ENCODE peak calls at places on chromosomes 3 and 15, in four cellular contexts. V, R, X and P are unnamed samples.
A peak's percentile ranks its signal among the peaks of the same experiment; 100 is the strongest.

GRCh38 chr15:87609474-87609873 is 647.1 kb downstream of the NTRK3 start:
- DNase-seq in V (no peak), R (peak; percentile 2), X (no peak), P (no peak)

GRCh38 chr3:133753779-133754164 is 7.6 kb downstream of the TF start:
- DNase-seq in V (no peak), R (no peak), X (no peak), P (no peak)

GRCh38 chr3:94162700-94163099 is 99.8 kb downstream of the NSUN3 start:
- DNase-seq in V (peak; percentile 6), R (peak; percentile 97), X (no peak), P (no peak)

GRCh38 chr3:52019352-52020080 is 23.8 kb upstream of the RPL29 start:
- DNase-seq in V (peak; percentile 76), R (no peak), X (no peak), P (no peak)

GRCh38 chr3:126845910-126846309 is 137.0 kb upstream of the PLXNA1 start:
- DNase-seq in V (no peak), R (no peak), X (no peak), P (no peak)

GRCh38 chr15:42143866-42144625 is 12.4 kb downstream of the PLA2G4F start:
- DNase-seq in V (no peak), R (no peak), X (no peak), P (no peak)

GRCh38 chr3:38163117-38163870 is 2.0 kb upstream of the OXSR1 start:
- DNase-seq in V (peak; percentile 47), R (no peak), X (no peak), P (no peak)

GRCh38 chr3:56813656-56813965 is 11.9 kb upstream of the ARHGEF3 start:
- DNase-seq in V (no peak), R (no peak), X (no peak), P (no peak)

GRCh38 chr15:72992733-72993321 is 59.4 kb upstream of the NEO1 start:
- DNase-seq in V (no peak), R (no peak), X (no peak), P (no peak)

GRCh38 chr15:39336926-39337325 is 244.0 kb upstream of the THBS1 start:
- DNase-seq in V (no peak), R (no peak), X (no peak), P (no peak)

GRCh38 chr15:72339777-72340177 is 19.8 kb upstream of the CELF6 start:
- DNase-seq in V (peak; percentile 19), R (peak; percentile 82), X (peak; percentile 28), P (no peak)

GRCh38 chr3:76490064-76490463 is 549.8 kb upstream of the ROBO2 start:
- DNase-seq in V (no peak), R (no peak), X (no peak), P (no peak)

GRCh38 chr3:8110966-8111798 is 390.4 kb upstream of the LMCD1 start:
- DNase-seq in V (peak; percentile 65), R (peak; percentile 80), X (peak; percentile 15), P (peak; percentile 34)

GRCh38 chr3:40718209-40718608 is 193.4 kb downstream of the ZNF621 start:
- DNase-seq in V (no peak), R (peak; percentile 87), X (no peak), P (no peak)

GRCh38 chr3:60809857-60810256 is 441.4 kb downstream of the FHIT start:
- DNase-seq in V (peak; percentile 1), R (peak; percentile 94), X (no peak), P (no peak)

GRCh38 chr15:81189583-81190283 is 6.9 kb upstream of the IL16 start:
- DNase-seq in V (no peak), R (no peak), X (peak; percentile 77), P (no peak)

GRCh38 chr3:138016065-138016464 is 6.1 kb downstream of the CLDN18 start:
- DNase-seq in V (no peak), R (no peak), X (no peak), P (no peak)

GRCh38 chr3:143361589-143361988 is 242.0 kb downstream of the CHST2 start:
- DNase-seq in V (no peak), R (no peak), X (no peak), P (no peak)

GRCh38 chr15:39530446-39531342 is 50.2 kb upstream of the THBS1 start:
- DNase-seq in V (no peak), R (peak; percentile 7), X (no peak), P (no peak)

GRCh38 chr15:70318996-70319465 is 221.3 kb upstream of the TLE3 start:
- DNase-seq in V (no peak), R (no peak), X (no peak), P (no peak)

GRCh38 chr15:78680416-78681068 is 39.5 kb upstream of the CHRNB4 start:
- DNase-seq in V (peak; percentile 55), R (no peak), X (no peak), P (no peak)

GRCh38 chr3:10391391-10391790 is 70.5 kb upstream of the SEC13 start:
- DNase-seq in V (peak; percentile 61), R (no peak), X (no peak), P (no peak)

GRCh38 chr3:13135251-13135810 is 62.1 kb upstream of the IQSEC1 start:
- DNase-seq in V (no peak), R (no peak), X (no peak), P (no peak)

GRCh38 chr3:53062905-53063304 is 17.0 kb upstream of the SFMBT1 start:
- DNase-seq in V (no peak), R (no peak), X (no peak), P (no peak)

GRCh38 chr15:39781147-39781966 is 1.3 kb downstream of the FSIP1 start:
- DNase-seq in V (peak; percentile 24), R (no peak), X (no peak), P (no peak)

GRCh38 chr3:10370429-10370828 is 49.5 kb upstream of the SEC13 start:
- DNase-seq in V (peak; percentile 93), R (peak; percentile 7), X (no peak), P (no peak)

GRCh38 chr3:126752303-126753190 is 48.5 kb downstream of the CHCHD6 start:
- DNase-seq in V (peak; percentile 70), R (peak; percentile 63), X (peak; percentile 71), P (peak; percentile 82)

GRCh38 chr3:43093006-43093405 is 12.9 kb downstream of the POMGNT2 start:
- DNase-seq in V (no peak), R (no peak), X (no peak), P (no peak)